ENCODE peak calls at places on chromosomes 5 and 9, in ten cellular contexts. B is ovary; P is RKO; J is MM.1S; Y is type B pancreatic cell; U is HFFc6; X is stimulated activated CD8-positive, alpha-beta memory T cell treated with anti-CD3 and anti-CD28 coated beads, Interleukin-4, amount 100 ng/mL, for 48 hours; I is stimulated activated CD4-positive, alpha-beta T cell treated with anti-CD3 and anti-CD28 coated beads, Interleukin-4, amount 100 ng/mL, for 4 hours; L is NCI-H1417; V is NCI-H774. S is an unnamed sample.

GRCh38 chr5:322942-323879 is 1.7 kb downstream of the AHRR start:
- DNase-seq in B (no peak), P (no peak), J (no peak), Y (no peak), U (no peak), X (peak; percentile 25), I (no peak), L (no peak), V (no peak), S (no peak)

GRCh38 chr5:16135003-16135402 is 44.6 kb downstream of the MARCHF11 start:
- DNase-seq in B (no peak), P (no peak), J (no peak), Y (no peak), U (no peak), X (no peak), I (no peak), L (peak; percentile 94), V (peak; percentile 81), S (no peak)

GRCh38 chr5:61051267-61051666 is 106.3 kb downstream of the NDUFAF2 start:
- DNase-seq in B (no peak), P (peak; percentile 59), J (no peak), Y (no peak), U (peak; percentile 47), X (no peak), I (no peak), L (no peak), V (no peak), S (no peak)

GRCh38 chr5:84961903-84962302 is 577.2 kb upstream of the EDIL3 start:
- DNase-seq in B (no peak), P (no peak), J (no peak), Y (no peak), U (no peak), X (no peak), I (no peak), L (no peak), V (no peak), S (no peak)

GRCh38 chr5:134874831-134875655 is 872 bp downstream of the TXNDC15 start:
- DNase-seq in B (peak; percentile 52), P (peak; percentile 80), J (peak; percentile 55), Y (no peak), U (peak; percentile 80), X (peak; percentile 64), I (peak; percentile 31), L (peak; percentile 67), V (no peak), S (peak; percentile 29)

GRCh38 chr5:38718874-38719391 is 126.9 kb upstream of the OSMR start:
- DNase-seq in B (no peak), P (no peak), J (no peak), Y (no peak), U (peak; percentile 4), X (no peak), I (no peak), L (no peak), V (no peak), S (no peak)

GRCh38 chr5:77312411-77312810 is 101.9 kb downstream of the PDE8B start:
- DNase-seq in B (no peak), P (no peak), J (no peak), Y (no peak), U (peak; percentile 32), X (no peak), I (no peak), L (no peak), V (no peak), S (no peak)

GRCh38 chr5:72378636-72379289 is 58.6 kb downstream of the PTCD2 start:
- DNase-seq in B (no peak), P (peak; percentile 51), J (no peak), Y (no peak), U (peak; percentile 81), X (no peak), I (no peak), L (peak; percentile 56), V (no peak), S (no peak)

GRCh38 chr5:170821257-170821800 is 37.8 kb downstream of the GABRP start:
- DNase-seq in B (no peak), P (no peak), J (no peak), Y (no peak), U (no peak), X (no peak), I (no peak), L (no peak), V (peak; percentile 38), S (no peak)

GRCh38 chr9:19460258-19460657 is 51.4 kb downstream of the ACER2 start:
- DNase-seq in B (no peak), P (no peak), J (no peak), Y (no peak), U (no peak), X (no peak), I (no peak), L (no peak), V (no peak), S (no peak)

GRCh38 chr5:167916706-167917105 is 374.7 kb upstream of the WWC1 start:
- DNase-seq in B (peak; percentile 7), P (no peak), J (peak; percentile 9), Y (no peak), U (no peak), X (no peak), I (no peak), L (no peak), V (no peak), S (no peak)

GRCh38 chr9:88757406-88758010 is 222.5 kb downstream of the NXNL2 start:
- DNase-seq in B (no peak), P (no peak), J (no peak), Y (peak; percentile 48), U (no peak), X (no peak), I (no peak), L (peak; percentile 14), V (no peak), S (no peak)

GRCh38 chr9:136488247-136489214 is 5.7 kb upstream of the SEC16A start:
- DNase-seq in B (peak; percentile 59), P (peak; percentile 51), J (peak; percentile 74), Y (no peak), U (no peak), X (peak; percentile 87), I (peak; percentile 75), L (peak; percentile 83), V (peak; percentile 74), S (peak; percentile 61)

GRCh38 chr5:2532809-2533208 is 218.7 kb downstream of the IRX2 start:
- DNase-seq in B (no peak), P (no peak), J (no peak), Y (peak; percentile 52), U (no peak), X (no peak), I (no peak), L (no peak), V (no peak), S (no peak)

GRCh38 chr5:95102080-95102479 is 182.8 kb downstream of the MCTP1 start:
- DNase-seq in B (no peak), P (no peak), J (no peak), Y (no peak), U (no peak), X (no peak), I (no peak), L (peak; percentile 23), V (peak; percentile 9), S (no peak)

GRCh38 chr9:130663258-130664171 is 879 bp upstream of the PRDM12 start:
- DNase-seq in B (no peak), P (no peak), J (no peak), Y (no peak), U (no peak), X (peak; percentile 47), I (no peak), L (peak; percentile 67), V (no peak), S (no peak)

GRCh38 chr9:136587944-136588662 is 42.3 kb upstream of the NOTCH1 start:
- DNase-seq in B (no peak), P (no peak), J (no peak), Y (no peak), U (no peak), X (no peak), I (no peak), L (peak; percentile 71), V (no peak), S (peak; percentile 68)

GRCh38 chr5:71841107-71841506 is 122.0 kb downstream of the CARTPT start:
- DNase-seq in B (no peak), P (no peak), J (no peak), Y (no peak), U (no peak), X (no peak), I (no peak), L (no peak), V (no peak), S (no peak)

GRCh38 chr5:177370488-177371119 is 12.9 kb downstream of the RGS14 start:
- DNase-seq in B (peak; percentile 77), P (peak; percentile 94), J (peak; percentile 93), Y (peak; percentile 91), U (peak; percentile 47), X (peak; percentile 81), I (peak; percentile 64), L (peak; percentile 84), V (peak; percentile 72), S (peak; percentile 87)